ENCODE peak calls at places on chromosomes 5 and 9, in eight cellular contexts. One of them, this sample, is unnamed.

GRCh38 chr9:134477342-134477925 is 151.2 kb downstream of the RXRA start:
- DNase-seq in A549: no peak
- DNase-seq in psoas muscle: peak
- DNase-seq in tibial nerve: no peak
- DNase-seq in IMR-90: no peak
- DNase-seq in uterus: peak
- DNase-seq in heart left ventricle: no peak
- DNase-seq in RWPE1: no peak
- DNase-seq in this sample: no peak

GRCh38 chr5:169169786-169170185 is 131.2 kb downstream of the SLIT3 start:
- DNase-seq in A549: no peak
- DNase-seq in psoas muscle: no peak
- DNase-seq in tibial nerve: no peak
- DNase-seq in IMR-90: no peak
- DNase-seq in uterus: no peak
- DNase-seq in heart left ventricle: no peak
- DNase-seq in RWPE1: no peak
- DNase-seq in this sample: no peak

GRCh38 chr9:33230756-33231691 is 8.9 kb upstream of the SPINK4 start:
- DNase-seq in A549: no peak
- DNase-seq in psoas muscle: no peak
- DNase-seq in tibial nerve: no peak
- DNase-seq in IMR-90: no peak
- DNase-seq in uterus: no peak
- DNase-seq in heart left ventricle: no peak
- DNase-seq in RWPE1: peak
- DNase-seq in this sample: no peak

GRCh38 chr5:149464796-149465489 is 85.9 kb upstream of the IL17B start:
- DNase-seq in A549: no peak
- DNase-seq in psoas muscle: peak
- DNase-seq in tibial nerve: no peak
- DNase-seq in IMR-90: peak
- DNase-seq in uterus: peak
- DNase-seq in heart left ventricle: no peak
- DNase-seq in RWPE1: no peak
- DNase-seq in this sample: peak

GRCh38 chr9:131300444-131300843 is 10.9 kb downstream of the PLPP7 start:
- DNase-seq in A549: no peak
- DNase-seq in psoas muscle: no peak
- DNase-seq in tibial nerve: no peak
- DNase-seq in IMR-90: no peak
- DNase-seq in uterus: no peak
- DNase-seq in heart left ventricle: no peak
- DNase-seq in RWPE1: no peak
- DNase-seq in this sample: no peak

GRCh38 chr5:57724836-57725235 is 242.2 kb upstream of the ACTBL2 start:
- DNase-seq in A549: no peak
- DNase-seq in psoas muscle: no peak
- DNase-seq in tibial nerve: no peak
- DNase-seq in IMR-90: peak
- DNase-seq in uterus: no peak
- DNase-seq in heart left ventricle: no peak
- DNase-seq in RWPE1: peak
- DNase-seq in this sample: no peak

GRCh38 chr9:33025572-33026347 is 687 bp downstream of the DNAJA1 start:
- DNase-seq in A549: no peak
- DNase-seq in psoas muscle: no peak
- DNase-seq in tibial nerve: peak
- DNase-seq in IMR-90: peak
- DNase-seq in uterus: peak
- DNase-seq in heart left ventricle: peak
- DNase-seq in RWPE1: peak
- DNase-seq in this sample: peak

GRCh38 chr9:16361118-16361517 is 509.4 kb downstream of the BNC2 start:
- DNase-seq in A549: no peak
- DNase-seq in psoas muscle: no peak
- DNase-seq in tibial nerve: no peak
- DNase-seq in IMR-90: peak
- DNase-seq in uterus: no peak
- DNase-seq in heart left ventricle: no peak
- DNase-seq in RWPE1: no peak
- DNase-seq in this sample: no peak

GRCh38 chr9:34993502-34994428 is 4.2 kb downstream of the DNAJB5 start:
- DNase-seq in A549: no peak
- DNase-seq in psoas muscle: peak
- DNase-seq in tibial nerve: peak
- DNase-seq in IMR-90: peak
- DNase-seq in uterus: peak
- DNase-seq in heart left ventricle: peak
- DNase-seq in RWPE1: no peak
- DNase-seq in this sample: peak

GRCh38 chr9:68704804-68705635 is at the start of gene PIP5K1B:
- DNase-seq in A549: peak
- DNase-seq in psoas muscle: peak
- DNase-seq in tibial nerve: no peak
- DNase-seq in IMR-90: peak
- DNase-seq in uterus: peak
- DNase-seq in heart left ventricle: peak
- DNase-seq in RWPE1: peak
- DNase-seq in this sample: peak

GRCh38 chr5:111513175-111513520 is 813 bp upstream of the STARD4 start:
- DNase-seq in A549: no peak
- DNase-seq in psoas muscle: no peak
- DNase-seq in tibial nerve: no peak
- DNase-seq in IMR-90: no peak
- DNase-seq in uterus: no peak
- DNase-seq in heart left ventricle: no peak
- DNase-seq in RWPE1: no peak
- DNase-seq in this sample: no peak
- H3K27ac ChIP-seq in A549: peak
- H3K27ac ChIP-seq in psoas muscle: peak
- H3K27ac ChIP-seq in tibial nerve: peak
- H3K27ac ChIP-seq in IMR-90: peak
- H3K27ac ChIP-seq in uterus: peak
- H3K27ac ChIP-seq in heart left ventricle: peak
- H3K27ac ChIP-seq in RWPE1: peak
- H3K27ac ChIP-seq in this sample: peak

DNA sequence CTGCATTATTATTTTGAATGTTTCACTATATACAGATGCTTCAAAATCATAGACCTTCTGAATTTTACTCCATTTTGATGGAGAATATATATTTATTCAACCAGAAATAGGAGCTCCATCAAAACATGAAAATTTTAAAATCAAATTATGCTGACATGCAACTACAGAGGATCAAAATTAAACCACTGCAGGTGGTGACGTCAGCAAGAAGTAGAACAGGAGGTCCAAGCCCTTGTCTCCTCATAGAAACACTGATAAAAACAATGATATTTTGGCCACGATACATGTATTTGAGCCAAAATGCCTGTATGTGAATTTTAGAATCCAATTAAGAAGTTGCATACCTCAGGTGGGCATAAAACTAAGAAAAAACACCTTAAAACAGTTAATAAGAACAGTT is 236.6 kb upstream of the FBXL7 start:
- DNase-seq in A549: no peak
- DNase-seq in psoas muscle: no peak
- DNase-seq in tibial nerve: no peak
- DNase-seq in IMR-90: no peak
- DNase-seq in uterus: no peak
- DNase-seq in heart left ventricle: no peak
- DNase-seq in RWPE1: no peak
- DNase-seq in this sample: no peak
- TF ChIP-seq CTCF in A549: no peak
- TF ChIP-seq CTCF in psoas muscle: no peak
- TF ChIP-seq CTCF in tibial nerve: no peak
- TF ChIP-seq CTCF in IMR-90: no peak
- TF ChIP-seq CTCF in uterus: no peak
- TF ChIP-seq CTCF in heart left ventricle: no peak
- TF ChIP-seq CTCF in RWPE1: no peak
- TF ChIP-seq CTCF in this sample: no peak

GRCh38 chr9:37927611-37928551 is 24.0 kb upstream of the SLC25A51 start:
- DNase-seq in A549: no peak
- DNase-seq in psoas muscle: no peak
- DNase-seq in tibial nerve: no peak
- DNase-seq in IMR-90: no peak
- DNase-seq in uterus: no peak
- DNase-seq in heart left ventricle: no peak
- DNase-seq in RWPE1: no peak
- DNase-seq in this sample: no peak
- H3K27ac ChIP-seq in A549: no peak
- H3K27ac ChIP-seq in psoas muscle: no peak
- H3K27ac ChIP-seq in tibial nerve: no peak
- H3K27ac ChIP-seq in IMR-90: no peak
- H3K27ac ChIP-seq in uterus: no peak
- H3K27ac ChIP-seq in heart left ventricle: no peak
- H3K27ac ChIP-seq in RWPE1: peak
- H3K27ac ChIP-seq in this sample: no peak

GRCh38 chr9:133188006-133188842 is 20.8 kb downstream of the OBP2B start:
- DNase-seq in A549: peak
- DNase-seq in psoas muscle: no peak
- DNase-seq in tibial nerve: no peak
- DNase-seq in IMR-90: no peak
- DNase-seq in uterus: no peak
- DNase-seq in heart left ventricle: no peak
- DNase-seq in RWPE1: peak
- DNase-seq in this sample: no peak
- TF ChIP-seq CTCF in A549: peak
- TF ChIP-seq CTCF in psoas muscle: no peak
- TF ChIP-seq CTCF in tibial nerve: no peak
- TF ChIP-seq CTCF in IMR-90: no peak
- TF ChIP-seq CTCF in uterus: no peak
- TF ChIP-seq CTCF in heart left ventricle: peak
- TF ChIP-seq CTCF in RWPE1: no peak
- TF ChIP-seq CTCF in this sample: no peak

DNA sequence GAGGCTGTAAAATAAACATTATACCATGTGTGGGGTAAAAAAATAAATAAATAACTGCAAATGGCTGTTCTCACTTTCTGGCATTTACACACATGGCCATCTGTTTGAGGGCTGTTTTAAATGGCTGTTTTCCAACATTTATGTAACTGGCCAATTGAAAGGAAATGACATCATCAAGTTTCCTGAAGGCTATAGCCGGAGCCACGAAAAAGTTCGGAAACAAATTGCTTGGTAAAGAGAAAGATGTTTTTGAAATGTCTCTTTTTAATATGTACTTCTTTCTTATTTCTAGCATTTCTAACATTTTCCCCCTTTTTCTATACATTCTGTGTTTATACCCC is 95.4 kb upstream of the DAB2 start:
- DNase-seq in A549: no peak
- DNase-seq in psoas muscle: no peak
- DNase-seq in tibial nerve: no peak
- DNase-seq in IMR-90: peak
- DNase-seq in uterus: no peak
- DNase-seq in heart left ventricle: no peak
- DNase-seq in RWPE1: no peak
- DNase-seq in this sample: no peak
- H3K27ac ChIP-seq in A549: peak
- H3K27ac ChIP-seq in psoas muscle: peak
- H3K27ac ChIP-seq in tibial nerve: no peak
- H3K27ac ChIP-seq in IMR-90: peak
- H3K27ac ChIP-seq in uterus: peak
- H3K27ac ChIP-seq in heart left ventricle: peak
- H3K27ac ChIP-seq in RWPE1: no peak
- H3K27ac ChIP-seq in this sample: peak

DNA sequence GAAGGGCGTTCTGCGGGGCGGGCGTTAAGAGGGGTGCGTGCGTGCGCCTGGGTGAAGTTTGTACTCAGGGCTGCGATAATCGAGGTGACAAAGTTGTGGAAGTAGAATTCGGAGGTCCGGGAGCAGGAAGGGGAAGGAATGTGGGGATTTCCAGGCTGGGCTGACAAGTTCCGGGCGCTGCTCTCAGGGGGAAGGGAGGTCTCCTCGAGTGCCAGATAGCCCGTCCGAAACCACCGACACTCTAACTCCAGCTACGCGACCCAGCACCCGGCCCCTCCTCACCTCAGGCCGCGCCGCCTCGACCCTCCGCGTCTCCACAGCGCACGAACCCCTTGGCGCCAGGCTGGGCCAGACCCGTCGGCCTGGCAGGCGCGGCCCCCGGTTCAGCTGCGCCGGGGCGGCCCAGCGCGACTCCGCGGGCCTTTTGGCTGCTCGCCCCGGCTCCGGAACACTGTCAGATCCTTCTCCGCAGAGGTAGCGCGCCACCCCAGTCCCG is at the start of gene IL6ST:
- DNase-seq in A549: peak
- DNase-seq in psoas muscle: no peak
- DNase-seq in tibial nerve: peak
- DNase-seq in IMR-90: peak
- DNase-seq in uterus: no peak
- DNase-seq in heart left ventricle: no peak
- DNase-seq in RWPE1: peak
- DNase-seq in this sample: no peak
- TF ChIP-seq CTCF in A549: no peak
- TF ChIP-seq CTCF in psoas muscle: peak
- TF ChIP-seq CTCF in tibial nerve: no peak
- TF ChIP-seq CTCF in IMR-90: no peak
- TF ChIP-seq CTCF in uterus: no peak
- TF ChIP-seq CTCF in heart left ventricle: no peak
- TF ChIP-seq CTCF in RWPE1: no peak
- TF ChIP-seq CTCF in this sample: no peak

GRCh38 chr9:84894859-84895258 is 225.3 kb downstream of the NTRK2 start:
- DNase-seq in A549: no peak
- DNase-seq in psoas muscle: no peak
- DNase-seq in tibial nerve: no peak
- DNase-seq in IMR-90: no peak
- DNase-seq in uterus: no peak
- DNase-seq in heart left ventricle: no peak
- DNase-seq in RWPE1: no peak
- DNase-seq in this sample: no peak
- H3K27ac ChIP-seq in A549: no peak
- H3K27ac ChIP-seq in psoas muscle: no peak
- H3K27ac ChIP-seq in tibial nerve: no peak
- H3K27ac ChIP-seq in IMR-90: no peak
- H3K27ac ChIP-seq in uterus: no peak
- H3K27ac ChIP-seq in heart left ventricle: no peak
- H3K27ac ChIP-seq in RWPE1: no peak
- H3K27ac ChIP-seq in this sample: no peak